ENCODE peak calls at places on chromosome 20, in nine cellular contexts. Y is sigmoid colon, R is H1, Q is HepG2, J is A549, G is transverse colon, A is suprapubic skin, F is SK-N-SH, N is stomach. C is an unnamed sample.

GRCh38 chr20:62356948-62357667 is 10.0 kb downstream of the LAMA5 start:
- DNase-seq in Y (peak), R (no peak), Q (no peak), J (no peak), G (no peak), A (no peak), F (peak), N (no peak), C (peak)

GRCh38 chr20:44598413-44599290 is 16.3 kb downstream of the PKIG start:
- DNase-seq in Y (no peak), R (no peak), Q (no peak), J (no peak), G (no peak), A (no peak), F (peak), N (no peak), C (peak)

GRCh38 chr20:61674688-61675087 is 391.0 kb downstream of the TAF4 start:
- DNase-seq in Y (no peak), R (no peak), Q (no peak), J (no peak), G (no peak), A (no peak), F (no peak), N (no peak), C (no peak)

GRCh38 chr20:326645-327031 is 1.3 kb downstream of the SOX12 start:
- DNase-seq in Y (peak), R (no peak), Q (no peak), J (peak), G (peak), A (no peak), F (no peak), N (peak), C (no peak)

GRCh38 chr20:51004781-51005180 is 18.1 kb downstream of the KCNG1 start:
- DNase-seq in Y (no peak), R (no peak), Q (no peak), J (no peak), G (no peak), A (no peak), F (no peak), N (no peak), C (no peak)

GRCh38 chr20:3093861-3094361 is 9.4 kb upstream of the AVP start:
- DNase-seq in Y (no peak), R (no peak), Q (no peak), J (no peak), G (no peak), A (no peak), F (no peak), N (no peak), C (no peak)

GRCh38 chr20:49948178-49948577 is 12.0 kb downstream of the RNF114 start:
- DNase-seq in Y (no peak), R (no peak), Q (no peak), J (no peak), G (no peak), A (no peak), F (no peak), N (no peak), C (no peak)

GRCh38 chr20:51042064-51042463 is 19.2 kb upstream of the KCNG1 start:
- DNase-seq in Y (no peak), R (no peak), Q (no peak), J (no peak), G (no peak), A (no peak), F (no peak), N (no peak), C (no peak)

GRCh38 chr20:64166712-64167615 is 2.7 kb downstream of the MYT1 start:
- DNase-seq in Y (no peak), R (no peak), Q (no peak), J (no peak), G (no peak), A (no peak), F (peak), N (no peak), C (no peak)

GRCh38 chr20:52847029-52847660 is 125.0 kb upstream of the TSHZ2 start:
- DNase-seq in Y (no peak), R (no peak), Q (no peak), J (no peak), G (no peak), A (no peak), F (no peak), N (no peak), C (no peak)

DNA sequence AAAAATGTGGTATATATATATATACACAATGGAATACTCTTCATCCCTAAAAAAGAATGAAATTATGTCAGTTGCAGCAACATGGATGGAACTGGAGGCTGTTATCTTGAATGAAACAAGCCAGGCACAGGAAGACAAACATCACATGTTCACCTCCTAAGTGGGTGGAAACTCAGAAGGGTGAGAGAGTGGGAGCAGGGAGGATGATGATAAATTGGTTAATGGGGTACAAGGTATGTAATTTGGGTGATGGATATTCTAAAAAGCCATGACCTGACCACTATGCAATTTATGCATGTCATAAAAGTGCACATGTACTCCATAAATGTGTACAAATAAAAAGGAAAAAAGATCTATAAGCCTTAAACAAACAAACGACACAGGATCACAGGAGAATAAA is 89.7 kb downstream of the SYNDIG1 start:
- DNase-seq in Y (no peak), R (no peak), Q (no peak), J (no peak), G (no peak), A (no peak), F (no peak), N (no peak), C (no peak)
- H3K4me3 ChIP-seq in Y (no peak), R (no peak), Q (no peak), J (no peak), G (no peak), A (no peak), F (no peak), N (no peak), C (no peak)

DNA sequence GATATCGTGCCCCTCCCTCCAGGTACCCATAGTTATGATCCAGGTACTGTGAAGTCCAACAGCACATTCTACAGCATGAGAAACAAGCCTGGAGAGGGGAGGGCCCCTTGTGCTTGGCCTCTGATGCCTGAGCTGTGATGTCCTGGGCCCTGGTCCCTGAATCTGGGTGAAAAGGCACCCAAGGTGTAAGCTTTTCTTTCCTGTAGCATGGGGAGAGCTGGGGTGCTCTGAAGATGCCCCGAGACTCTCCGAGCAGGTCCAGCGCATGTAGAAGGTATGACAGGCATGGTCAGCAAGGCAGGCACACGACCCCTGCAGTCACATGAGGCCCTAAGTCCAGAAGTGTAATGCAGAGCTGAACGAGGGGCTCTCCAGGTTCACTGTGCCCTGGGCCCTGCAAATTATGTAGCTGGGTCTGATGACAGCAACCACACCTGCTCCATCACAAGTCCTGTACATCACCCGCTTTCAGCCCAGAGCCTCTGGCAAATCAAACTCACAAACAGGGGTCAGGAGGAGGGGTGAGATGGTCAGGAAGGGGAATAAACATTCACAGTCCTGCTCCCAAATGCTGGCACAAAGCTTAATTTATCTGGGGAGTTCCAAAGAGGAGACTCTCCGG is 1.8 kb upstream of the CTSZ start:
- DNase-seq in Y (peak), R (no peak), Q (no peak), J (no peak), G (no peak), A (no peak), F (no peak), N (peak), C (no peak)
- TF ChIP-seq EP300 in Y (no peak), R (no peak), Q (no peak), J (no peak), G (no peak), A (no peak), F (no peak), N (no peak), C (no peak)

GRCh38 chr20:47326718-47327137 is 29.8 kb downstream of the ZMYND8 start:
- DNase-seq in Y (no peak), R (no peak), Q (no peak), J (no peak), G (no peak), A (no peak), F (no peak), N (no peak), C (no peak)
- H3K27ac ChIP-seq in Y (peak), R (no peak), Q (no peak), J (peak), G (peak), A (peak), F (peak), N (peak), C (no peak)

GRCh38 chr20:34312544-34313217 is 9.5 kb upstream of the AHCY start:
- DNase-seq in Y (peak), R (peak), Q (peak), J (peak), G (peak), A (peak), F (peak), N (peak), C (peak)

GRCh38 chr20:34312024-34312460 is 8.9 kb upstream of the AHCY start:
- DNase-seq in Y (no peak), R (peak), Q (no peak), J (no peak), G (no peak), A (no peak), F (no peak), N (no peak), C (no peak)

GRCh38 chr20:34310481-34311117 is 7.4 kb upstream of the AHCY start:
- DNase-seq in Y (no peak), R (no peak), Q (peak), J (no peak), G (no peak), A (no peak), F (no peak), N (no peak), C (no peak)

GRCh38 chr20:34309691-34310090 is 6.5 kb upstream of the AHCY start:
- DNase-seq in Y (no peak), R (no peak), Q (no peak), J (no peak), G (no peak), A (no peak), F (no peak), N (no peak), C (no peak)

DNA sequence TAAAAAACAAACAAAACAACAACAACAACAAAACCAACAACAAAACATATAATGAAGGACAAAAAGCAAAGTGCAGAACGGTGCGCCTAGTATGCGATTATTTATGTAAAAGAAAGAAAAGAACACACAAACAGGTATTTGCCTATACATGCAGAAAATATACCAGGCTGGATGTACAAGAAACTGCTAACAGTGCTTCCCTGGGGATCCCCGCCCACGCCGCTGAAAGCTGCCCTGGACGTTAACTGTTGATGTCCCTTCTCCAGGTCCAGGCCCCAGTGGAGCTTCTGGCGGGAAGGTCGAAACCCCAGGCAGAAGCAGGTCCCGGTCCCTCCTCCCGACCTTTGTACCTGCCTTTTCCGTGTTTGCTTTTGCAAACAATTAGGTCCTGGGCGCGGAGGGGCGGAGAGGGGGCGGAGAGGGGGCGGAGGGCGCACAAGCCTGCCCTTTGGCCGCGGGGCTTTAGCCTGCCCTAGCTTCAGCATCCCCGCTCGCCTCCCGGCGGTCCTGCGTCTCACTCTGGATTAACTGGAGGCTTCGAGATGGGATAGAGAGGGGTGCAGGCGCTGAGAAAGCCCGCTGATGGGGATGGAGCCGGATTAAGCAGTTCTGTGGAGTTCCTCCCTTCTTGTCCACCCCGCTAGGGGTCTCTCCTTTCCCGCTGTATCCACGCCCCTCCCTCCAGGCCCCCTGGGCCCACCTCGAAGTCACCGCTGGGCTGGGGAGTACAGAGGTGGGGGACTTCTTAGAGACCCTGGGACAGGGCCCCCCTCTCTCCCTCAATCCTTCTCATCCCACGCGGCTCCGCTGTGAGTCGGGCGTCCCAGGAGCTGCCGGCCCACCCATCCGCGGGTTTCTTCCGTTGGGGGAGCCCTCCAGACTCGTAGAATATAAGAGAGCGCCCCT is 8.2 kb upstream of the AHCY start:
- DNase-seq in Y (no peak), R (peak), Q (peak), J (no peak), G (peak), A (no peak), F (no peak), N (peak), C (peak)
- H3K4me3 ChIP-seq in Y (peak), R (peak), Q (peak), J (peak), G (peak), A (peak), F (no peak), N (peak), C (no peak)

GRCh38 chr20:1334761-1335160 is 5.8 kb upstream of the SDCBP2 start:
- DNase-seq in Y (no peak), R (peak), Q (peak), J (no peak), G (no peak), A (peak), F (no peak), N (no peak), C (no peak)
- TF ChIP-seq EP300 in Y (no peak), R (no peak), Q (no peak), J (no peak), G (no peak), A (no peak), F (no peak), N (no peak), C (no peak)

GRCh38 chr20:47241345-47241781 is 115.1 kb downstream of the ZMYND8 start:
- DNase-seq in Y (peak), R (no peak), Q (no peak), J (no peak), G (peak), A (no peak), F (no peak), N (no peak), C (peak)

GRCh38 chr20:47243003-47243402 is 113.5 kb downstream of the ZMYND8 start:
- DNase-seq in Y (no peak), R (no peak), Q (no peak), J (no peak), G (no peak), A (no peak), F (no peak), N (no peak), C (no peak)

GRCh38 chr20:47246061-47246460 is 110.4 kb downstream of the ZMYND8 start:
- DNase-seq in Y (no peak), R (no peak), Q (no peak), J (no peak), G (no peak), A (no peak), F (no peak), N (no peak), C (no peak)

GRCh38 chr20:47243906-47244305 is 112.6 kb downstream of the ZMYND8 start:
- DNase-seq in Y (no peak), R (no peak), Q (no peak), J (no peak), G (no peak), A (no peak), F (no peak), N (no peak), C (no peak)

DNA sequence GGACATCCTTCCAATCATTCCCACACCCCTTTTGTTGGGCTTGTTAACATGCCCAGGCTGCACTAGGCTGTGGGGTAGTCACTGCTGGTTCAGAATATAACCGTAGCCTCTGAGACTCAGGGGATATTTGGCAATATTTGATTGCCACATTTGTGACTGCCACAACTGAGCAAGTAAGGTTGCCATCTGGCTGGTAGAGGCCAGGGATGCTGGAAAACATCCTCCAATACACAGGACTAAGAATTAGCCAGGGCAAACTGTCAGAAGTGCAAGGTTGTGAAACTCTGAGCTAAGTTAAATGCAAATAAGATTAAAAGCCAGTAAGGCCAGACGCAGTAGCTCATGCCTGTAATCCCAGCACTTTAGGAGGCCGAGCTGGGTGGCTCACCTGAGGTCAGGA is 112.0 kb downstream of the ZMYND8 start:
- DNase-seq in Y (no peak), R (no peak), Q (no peak), J (no peak), G (no peak), A (no peak), F (no peak), N (no peak), C (no peak)
- H3K27ac ChIP-seq in Y (no peak), R (peak), Q (no peak), J (no peak), G (no peak), A (no peak), F (no peak), N (no peak), C (no peak)

DNA sequence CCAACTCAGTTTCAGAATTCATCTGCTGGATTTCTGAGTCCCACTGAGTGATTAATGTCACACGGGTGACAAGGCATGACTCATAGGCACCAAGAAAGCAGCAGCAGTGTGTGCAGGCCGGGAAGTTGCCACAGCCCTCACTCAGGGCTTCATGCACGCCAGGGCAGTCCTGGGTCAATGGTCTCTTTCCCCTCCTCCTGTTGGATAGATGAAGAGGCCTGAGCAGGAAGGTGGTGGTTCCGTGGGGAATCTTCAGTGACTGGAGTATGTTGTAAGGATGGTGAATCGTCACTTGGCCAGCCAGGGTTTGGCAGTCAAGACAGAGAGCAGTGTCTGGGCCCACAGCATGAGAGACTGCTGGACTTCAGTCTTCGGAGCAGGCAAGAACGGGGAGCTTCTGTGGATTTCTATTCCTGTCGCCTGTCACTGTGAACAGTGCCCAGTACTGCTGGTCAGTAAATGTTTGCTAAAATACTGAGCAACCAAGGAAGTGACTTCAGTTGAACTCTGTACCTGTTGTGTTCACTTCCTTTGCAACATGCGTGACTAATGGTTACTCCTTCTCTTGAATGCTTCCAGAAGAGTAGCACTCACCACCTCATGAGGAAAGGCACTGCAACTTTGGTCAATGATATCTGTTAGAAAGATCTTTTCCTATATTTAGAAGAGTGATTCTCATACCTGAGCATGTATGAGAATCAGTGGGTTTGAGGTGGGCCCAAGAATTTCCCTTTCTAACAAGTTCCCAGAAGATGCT is 62.0 kb upstream of the CD93 start:
- DNase-seq in Y (peak), R (no peak), Q (peak), J (peak), G (no peak), A (peak), F (no peak), N (peak), C (no peak)
- H3K4me3 ChIP-seq in Y (no peak), R (no peak), Q (no peak), J (no peak), G (no peak), A (no peak), F (no peak), N (no peak), C (no peak)

GRCh38 chr20:21353236-21353635 is 44.1 kb downstream of the NKX2-4 start:
- DNase-seq in Y (no peak), R (no peak), Q (no peak), J (no peak), G (no peak), A (no peak), F (no peak), N (no peak), C (no peak)

GRCh38 chr20:21361266-21361665 is 36.1 kb downstream of the NKX2-4 start:
- DNase-seq in Y (no peak), R (no peak), Q (no peak), J (no peak), G (no peak), A (no peak), F (no peak), N (no peak), C (no peak)

GRCh38 chr20:21360686-21361085 is 36.6 kb downstream of the NKX2-4 start:
- DNase-seq in Y (no peak), R (no peak), Q (no peak), J (no peak), G (no peak), A (no peak), F (no peak), N (no peak), C (no peak)

GRCh38 chr20:21355981-21356380 is 41.3 kb downstream of the NKX2-4 start:
- DNase-seq in Y (no peak), R (no peak), Q (no peak), J (no peak), G (no peak), A (no peak), F (no peak), N (no peak), C (no peak)

GRCh38 chr20:21357851-21358250 is 39.5 kb downstream of the NKX2-4 start:
- DNase-seq in Y (no peak), R (no peak), Q (peak), J (no peak), G (no peak), A (no peak), F (no peak), N (no peak), C (no peak)
- TF ChIP-seq EP300 in Y (no peak), R (no peak), Q (peak), J (no peak), G (no peak), A (no peak), F (no peak), N (no peak), C (no peak)

GRCh38 chr20:38201356-38201755 is 36.3 kb upstream of the TGM2 start:
- DNase-seq in Y (peak), R (no peak), Q (no peak), J (peak), G (no peak), A (no peak), F (no peak), N (no peak), C (no peak)
- H3K27ac ChIP-seq in Y (no peak), R (no peak), Q (no peak), J (peak), G (no peak), A (no peak), F (peak), N (no peak), C (no peak)

C was measured in ovary.